ENCODE peak calls at places on chromosomes 6 and 20, in five cellular contexts. V is GM12878, J is HepG2, H is SK-N-SH, O is H1. I is an unnamed sample.

GRCh38 chr6:21678990-21679389 is 85.4 kb downstream of the SOX4 start:
- DNase-seq in J (peak; percentile 43), V (no peak), O (peak; percentile 42), H (no peak), I (no peak)

GRCh38 chr6:119533603-119534279 is 184.2 kb upstream of the MAN1A1 start:
- DNase-seq in H (no peak), V (peak; percentile 21), J (no peak), O (no peak), I (no peak)

GRCh38 chr6:27726620-27727023 is 185.6 kb downstream of the OR2B2 start:
- DNase-seq in O (peak; percentile 75), V (no peak), H (no peak), J (peak; percentile 38), I (no peak)

GRCh38 chr20:32582659-32583580 is 2.2 kb downstream of the NOL4L start:
- DNase-seq in J (no peak), H (peak; percentile 84), O (peak; percentile 72), V (no peak), I (peak; percentile 35)

GRCh38 chr20:63977392-63978276 is 1.8 kb downstream of the SAMD10 start:
- DNase-seq in H (no peak), J (peak; percentile 87), V (no peak), O (no peak), I (peak; percentile 73)

GRCh38 chr6:11609324-11610071 is 71.9 kb downstream of the TMEM170B start:
- DNase-seq in J (no peak), V (no peak), H (no peak), O (no peak), I (no peak)

GRCh38 chr20:20273281-20273680 is 94.6 kb upstream of the INSM1 start:
- DNase-seq in J (no peak), O (no peak), V (no peak), H (no peak), I (no peak)

GRCh38 chr6:137261393-137262154 is 42.4 kb upstream of the IFNGR1 start:
- DNase-seq in H (no peak), O (no peak), J (peak; percentile 82), V (peak; percentile 72), I (no peak)

GRCh38 chr6:89411019-89411268 is 1.1 kb downstream of the RRAGD start:
- DNase-seq in V (no peak), J (no peak), H (peak; percentile 59), O (no peak), I (peak; percentile 36)

GRCh38 chr6:21592953-21593352 is 598 bp upstream of the SOX4 start:
- DNase-seq in H (no peak), J (no peak), O (no peak), V (no peak), I (no peak)

GRCh38 chr6:161890133-161890833 is 616.4 kb upstream of the AGPAT4 start:
- DNase-seq in V (no peak), H (no peak), J (no peak), O (no peak), I (no peak)

GRCh38 chr20:37538003-37538402 is 10.3 kb upstream of the BLCAP start:
- DNase-seq in V (no peak), O (no peak), H (no peak), J (peak; percentile 48), I (peak; percentile 64)

GRCh38 chr6:36224918-36225461 is 28.4 kb downstream of the BRPF3 start:
- DNase-seq in J (no peak), H (peak; percentile 33), V (no peak), O (no peak), I (peak; percentile 70)

GRCh38 chr20:24962510-24962909 is 13.4 kb downstream of the CST7 start:
- DNase-seq in H (no peak), J (no peak), V (no peak), O (no peak), I (peak; percentile 39)

GRCh38 chr20:25461766-25462165 is 54.3 kb downstream of the GINS1 start:
- DNase-seq in V (no peak), O (no peak), H (no peak), J (no peak), I (no peak)

GRCh38 chr20:52004720-52005119 is 186.9 kb downstream of the ZFP64 start:
- DNase-seq in V (no peak), H (no peak), O (no peak), J (no peak), I (peak; percentile 54)

GRCh38 chr6:15384901-15385300 is 139.0 kb downstream of the JARID2 start:
- DNase-seq in V (no peak), H (no peak), J (no peak), O (no peak), I (no peak)

GRCh38 chr6:84243240-84243639 is 15.8 kb upstream of the CEP162 start:
- DNase-seq in H (no peak), V (no peak), O (no peak), J (peak; percentile 4), I (no peak)

GRCh38 chr6:26224940-26225847 is 138.0 kb downstream of the HFE start:
- DNase-seq in V (no peak), O (peak; percentile 69), H (peak; percentile 78), J (no peak), I (no peak)

GRCh38 chr6:168704678-168705077 is 263.7 kb downstream of the SMOC2 start:
- DNase-seq in J (no peak), V (no peak), H (no peak), O (no peak), I (no peak)

GRCh38 chr20:3380228-3381070 is 27.0 kb downstream of the DNAAF9 start:
- DNase-seq in J (no peak), O (no peak), H (no peak), V (no peak), I (no peak)

GRCh38 chr6:37840143-37840939 is 20.8 kb downstream of the ZFAND3 start:
- DNase-seq in O (no peak), H (no peak), J (no peak), V (no peak), I (no peak)

GRCh38 chr6:48109902-48110301 is 1.1 kb downstream of the PTCHD4 start:
- DNase-seq in V (no peak), J (peak; percentile 25), H (no peak), O (no peak), I (no peak)

GRCh38 chr6:169868458-169868857 is 117.0 kb downstream of the ERMARD start:
- DNase-seq in V (no peak), H (no peak), O (peak; percentile 41), J (no peak), I (peak; percentile 3)

GRCh38 chr6:148878683-148879082 is 131.9 kb downstream of the UST start:
- DNase-seq in H (no peak), J (no peak), O (no peak), V (no peak), I (no peak)

GRCh38 chr20:57707849-57708693 is 1.7 kb downstream of the PMEPA1 start:
- DNase-seq in O (no peak), V (no peak), J (no peak), H (no peak), I (no peak)

GRCh38 chr20:57473246-57474042 is 51.5 kb downstream of the CTCFL start:
- DNase-seq in V (peak; percentile 68), H (no peak), J (no peak), O (no peak), I (peak; percentile 90)

GRCh38 chr6:127484207-127484858 is 25.1 kb upstream of the KIAA0408 start:
- DNase-seq in V (peak; percentile 39), J (peak; percentile 73), O (no peak), H (no peak), I (no peak)

GRCh38 chr6:154306696-154307095 is 49.9 kb downstream of the IPCEF1 start:
- DNase-seq in O (no peak), J (no peak), H (no peak), V (peak; percentile 32), I (no peak)

GRCh38 chr6:148980234-148980633 is 233.4 kb downstream of the UST start:
- DNase-seq in J (no peak), H (no peak), V (no peak), O (no peak), I (no peak)

GRCh38 chr6:38262041-38262440 is 377.7 kb downstream of the BTBD9 start:
- DNase-seq in V (no peak), O (no peak), J (peak; percentile 57), H (no peak), I (no peak)

GRCh38 chr6:105545947-105546710 is 143.2 kb upstream of the PREP start:
- DNase-seq in H (no peak), O (no peak), J (no peak), V (no peak), I (no peak)

GRCh38 chr6:53492860-53493634 is 51.9 kb downstream of the GCLC start:
- DNase-seq in V (no peak), H (peak; percentile 30), O (peak; percentile 49), J (peak; percentile 59), I (peak; percentile 28)

GRCh38 chr6:71414486-71414885 is 125.9 kb downstream of the OGFRL1 start:
- DNase-seq in J (no peak), O (no peak), V (no peak), H (no peak), I (no peak)

GRCh38 chr20:58019027-58019849 is 209.2 kb downstream of the ANKRD60 start:
- DNase-seq in H (no peak), V (no peak), J (no peak), O (no peak), I (no peak)

GRCh38 chr6:2563635-2564034 is 187.1 kb downstream of the MYLK4 start:
- DNase-seq in H (no peak), J (peak; percentile 34), V (peak; percentile 30), O (no peak), I (no peak)

GRCh38 chr6:129683606-129684322 is 26.2 kb downstream of the ARHGAP18 start:
- DNase-seq in V (peak; percentile 88), O (no peak), H (peak; percentile 11), J (peak; percentile 96), I (peak; percentile 85)
- TF ChIP-seq GABPA in V (peak; percentile 60), O (no peak), H (peak; percentile 51), J (peak; percentile 83), I (no peak)

DNA sequence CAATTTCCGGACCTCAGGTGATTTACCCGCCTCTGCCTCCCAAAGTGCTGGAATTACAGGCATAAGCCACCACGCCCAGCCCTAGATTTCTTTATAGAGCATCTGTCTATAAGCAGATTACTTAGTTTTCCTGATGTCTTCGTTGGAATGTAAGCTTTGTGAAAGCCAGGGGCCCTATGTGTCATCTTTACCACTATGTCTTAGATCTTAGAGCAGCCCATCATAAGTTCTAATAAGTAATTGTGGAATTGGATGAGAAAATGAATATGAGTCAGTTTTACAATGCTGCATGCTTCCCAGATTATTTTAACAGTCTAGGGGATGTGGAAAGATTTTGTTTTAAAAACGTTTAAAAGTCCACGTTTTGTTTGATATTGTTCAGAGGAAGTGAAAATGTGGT is 9.1 kb upstream of the ZBTB2 start:
- DNase-seq in O (no peak), J (no peak), H (no peak), V (no peak), I (no peak)
- TF ChIP-seq GABPA in O (no peak), J (no peak), H (no peak), V (no peak), I (no peak)

DNA sequence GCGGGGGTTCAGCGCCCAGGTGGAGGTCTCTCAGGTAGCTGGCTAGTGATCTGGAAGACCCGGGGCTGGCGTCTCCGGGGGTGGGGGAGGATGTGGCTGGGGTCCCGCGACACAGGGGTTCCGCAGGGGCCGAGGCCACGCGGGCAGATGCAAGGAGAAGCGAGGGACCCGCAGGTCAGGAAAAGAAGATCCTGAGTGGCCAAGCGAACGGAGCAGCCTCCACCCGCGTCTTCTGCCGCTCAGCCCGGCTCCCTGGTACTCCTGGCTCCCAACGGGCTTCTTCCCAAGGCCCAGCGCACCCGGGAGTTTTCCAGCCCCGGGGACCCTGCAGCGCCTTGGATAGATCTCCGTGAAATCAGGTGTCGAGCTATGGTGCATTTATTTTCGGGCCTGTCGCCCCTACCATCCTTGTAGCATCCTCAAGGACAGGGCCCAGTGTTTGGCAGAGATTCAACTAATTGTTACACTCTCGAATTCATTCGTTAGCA is 674 bp upstream of the CHD6 start:
- DNase-seq in O (no peak), V (no peak), H (no peak), J (no peak), I (no peak)
- TF ChIP-seq GABPA in O (no peak), V (no peak), H (no peak), J (no peak), I (no peak)

GRCh38 chr20:53871541-53871940 is 198.9 kb downstream of the BCAS1 start:
- DNase-seq in H (no peak), J (no peak), V (no peak), O (no peak), I (no peak)
- TF ChIP-seq GABPA in H (no peak), J (no peak), V (no peak), O (no peak), I (no peak)